ENCODE peak calls at places on chromosomes 7 and 10, in eight cellular contexts. C is globus pallidus; D is M059J; G is naive thymus-derived CD8-positive, alpha-beta T cell; T is activated effector memory CD4-positive, alpha-beta T cell treated with anti-CD3 and anti-CD28 coated beads, Interleukin-2, amount 50 U/mL, for 16 hours; B is CD14-positive monocyte; N is heart right ventricle; Y is fibroblast of pulmonary artery. S is an unnamed sample.
A peak's percentile ranks its signal among the peaks of the same experiment; 100 is the strongest.

GRCh38 chr7:41239596-41239995 is 463.3 kb downstream of the INHBA start:
- DNase-seq in T (no peak), G (no peak), D (no peak), B (no peak), C (no peak), N (no peak), Y (peak; percentile 42), S (no peak)

GRCh38 chr7:116984917-116985316 is 31.6 kb downstream of the ST7 start:
- DNase-seq in Y (peak; percentile 50), D (peak; percentile 33), T (no peak), G (peak; percentile 52), C (peak; percentile 27), B (no peak), N (no peak), S (no peak)

GRCh38 chr10:44418637-44419036 is 33.7 kb upstream of the CXCL12 start:
- DNase-seq in C (no peak), B (no peak), Y (no peak), T (no peak), D (no peak), N (no peak), G (no peak), S (no peak)

GRCh38 chr7:48154792-48155413 is 16.4 kb upstream of the ABCA13 start:
- DNase-seq in N (no peak), B (no peak), C (no peak), T (peak; percentile 73), D (peak; percentile 61), G (peak; percentile 15), Y (peak; percentile 62), S (peak; percentile 3)

GRCh38 chr7:17054836-17055235 is 173.1 kb upstream of the AGR3 start:
- DNase-seq in D (no peak), N (no peak), C (no peak), Y (no peak), T (no peak), G (no peak), B (no peak), S (no peak)

GRCh38 chr7:25789701-25790240 is 362.2 kb upstream of the NFE2L3 start:
- DNase-seq in B (no peak), D (no peak), C (no peak), Y (no peak), T (no peak), N (no peak), G (no peak), S (no peak)

GRCh38 chr7:111855842-111856227 is 293.5 kb upstream of the IMMP2L start:
- DNase-seq in D (peak; percentile 25), N (no peak), T (no peak), C (peak; percentile 26), Y (peak; percentile 65), G (no peak), B (no peak), S (no peak)

GRCh38 chr10:49348593-49348992 is 47.3 kb downstream of the DRGX start:
- DNase-seq in G (no peak), D (no peak), Y (no peak), T (no peak), C (no peak), B (no peak), N (no peak), S (no peak)

GRCh38 chr7:16431646-16432424 is 10.5 kb upstream of the CRPPA start:
- DNase-seq in N (no peak), G (peak; percentile 41), D (peak; percentile 66), Y (peak; percentile 40), T (no peak), B (no peak), C (peak; percentile 75), S (no peak)

GRCh38 chr7:20783716-20784310 is 2.9 kb downstream of the SP8 start:
- DNase-seq in G (no peak), D (peak; percentile 30), B (no peak), T (no peak), N (peak; percentile 12), Y (no peak), C (no peak), S (no peak)

GRCh38 chr10:36171546-36171945 is 529.5 kb upstream of the FZD8 start:
- DNase-seq in D (no peak), B (no peak), C (no peak), T (no peak), Y (peak; percentile 21), G (no peak), N (no peak), S (no peak)

GRCh38 chr10:112465299-112465882 is 18.4 kb downstream of the VTI1A start:
- DNase-seq in C (no peak), N (no peak), B (no peak), D (no peak), Y (no peak), T (no peak), G (no peak), S (no peak)

GRCh38 chr7:54544356-54545240 is 2.4 kb downstream of the VSTM2A start:
- DNase-seq in D (no peak), Y (no peak), B (no peak), C (no peak), N (no peak), G (no peak), T (no peak), S (no peak)

GRCh38 chr10:33758299-33758698 is 423.8 kb upstream of the NRP1 start:
- DNase-seq in Y (no peak), T (no peak), N (no peak), C (no peak), D (no peak), G (no peak), B (no peak), S (no peak)

GRCh38 chr10:97765201-97765600 is 6.6 kb downstream of the SFRP5 start:
- DNase-seq in N (no peak), B (no peak), Y (no peak), C (no peak), D (no peak), G (no peak), T (no peak), S (no peak)

GRCh38 chr7:49453486-49453885 is 320.0 kb upstream of the VWC2 start:
- DNase-seq in T (no peak), D (no peak), G (no peak), C (no peak), N (no peak), Y (no peak), B (no peak), S (no peak)

GRCh38 chr7:48426966-48427555 is 255.8 kb downstream of the ABCA13 start:
- DNase-seq in B (no peak), C (no peak), T (no peak), G (no peak), N (no peak), Y (peak; percentile 1), D (peak; percentile 83), S (no peak)

GRCh38 chr10:103395754-103396066 is 565 bp downstream of the ATP5MK start:
- DNase-seq in T (no peak), Y (peak; percentile 25), C (no peak), N (no peak), D (peak; percentile 12), B (no peak), G (no peak), S (no peak)

GRCh38 chr10:112741830-112742402 is 208.1 kb upstream of the TCF7L2 start:
- DNase-seq in N (no peak), Y (no peak), C (no peak), D (no peak), G (no peak), B (no peak), T (no peak), S (no peak)

GRCh38 chr10:15491856-15492255 is 120.8 kb upstream of the FAM171A1 start:
- DNase-seq in B (no peak), G (no peak), Y (no peak), C (no peak), D (no peak), T (no peak), N (no peak), S (no peak)

GRCh38 chr7:145219461-145219860 is 383.6 kb upstream of the TPK1 start:
- DNase-seq in C (no peak), Y (no peak), B (no peak), D (peak; percentile 62), N (no peak), T (no peak), G (no peak), S (no peak)

GRCh38 chr7:135193615-135194081 is 17.7 kb downstream of the WDR91 start:
- DNase-seq in B (no peak), Y (peak; percentile 49), C (no peak), T (peak; percentile 14), N (no peak), D (peak; percentile 81), G (no peak), S (no peak)

GRCh38 chr7:12564996-12565764 is 5.3 kb upstream of the SCIN start:
- DNase-seq in B (no peak), T (no peak), N (no peak), D (peak; percentile 13), C (no peak), Y (peak; percentile 6), G (no peak), S (no peak)

GRCh38 chr10:132404169-132404880 is 7.3 kb downstream of the PWWP2B start:
- DNase-seq in T (no peak), B (no peak), C (no peak), D (no peak), G (no peak), N (no peak), Y (no peak), S (no peak)

GRCh38 chr10:30791197-30791611 is 161.7 kb upstream of the LYZL2 start:
- DNase-seq in C (no peak), N (no peak), G (no peak), B (no peak), Y (no peak), D (no peak), T (no peak), S (no peak)

GRCh38 chr7:135774284-135774683 is 25.7 kb upstream of the FAM180A start:
- DNase-seq in N (no peak), D (peak; percentile 96), G (no peak), T (no peak), B (no peak), Y (peak; percentile 60), C (no peak), S (no peak)